ENCODE peak calls at places on chromosomes 12 and 14, in six cellular contexts. T, K, Q, L, O and G are unnamed samples.

GRCh38 chr12:57497223-57498142 is 9.6 kb downstream of the MARS1 start:
- DNase-seq in L (no peak), T (no peak), K (no peak), O (no peak), Q (no peak), G (no peak)

GRCh38 chr14:56294125-56294524 is 175.9 kb downstream of the PELI2 start:
- DNase-seq in L (no peak), O (no peak), T (no peak), K (no peak), Q (no peak), G (no peak)

GRCh38 chr12:108832730-108833354 is 24.5 kb downstream of the SSH1 start:
- DNase-seq in T (no peak), O (no peak), L (peak; percentile 87), K (no peak), Q (no peak), G (no peak)

GRCh38 chr12:41967668-41968649 is 176.7 kb downstream of the GXYLT1 start:
- DNase-seq in Q (peak; percentile 57), L (no peak), O (no peak), T (no peak), K (no peak), G (no peak)

GRCh38 chr12:95622879-95623278 is 71.6 kb upstream of the USP44 start:
- DNase-seq in K (no peak), O (no peak), Q (no peak), L (no peak), T (no peak), G (no peak)

GRCh38 chr12:47903927-47904646 is 707 bp downstream of the VDR start:
- DNase-seq in L (peak; percentile 83), K (no peak), O (peak; percentile 29), Q (no peak), T (peak; percentile 76), G (no peak)

GRCh38 chr12:96401061-96401871 is 1.0 kb upstream of the CDK17 start:
- DNase-seq in O (peak; percentile 51), Q (peak; percentile 73), T (no peak), K (no peak), L (peak; percentile 89), G (peak; percentile 76)

GRCh38 chr14:75372260-75372659 is 55.6 kb upstream of the JDP2 start:
- DNase-seq in O (no peak), L (no peak), T (peak; percentile 66), Q (no peak), K (peak; percentile 83), G (no peak)

GRCh38 chr14:102954081-102954789 is 31.8 kb downstream of the AMN start:
- DNase-seq in T (no peak), L (no peak), K (no peak), Q (no peak), O (no peak), G (no peak)

GRCh38 chr14:23348297-23348655 is 4.4 kb downstream of the SLC22A17 start:
- DNase-seq in K (no peak), O (no peak), Q (no peak), T (no peak), L (no peak), G (no peak)

GRCh38 chr14:21680072-21680471 is 6.5 kb upstream of the OR4E1 start:
- DNase-seq in O (no peak), K (no peak), T (no peak), Q (no peak), L (peak; percentile 39), G (no peak)

GRCh38 chr12:87871061-87871460 is 158.1 kb downstream of the C12orf50 start:
- DNase-seq in K (no peak), T (no peak), L (no peak), Q (peak; percentile 68), O (no peak), G (no peak)

GRCh38 chr12:79848321-79848720 is 86.6 kb downstream of the PPP1R12A start:
- DNase-seq in Q (peak; percentile 92), O (no peak), L (no peak), K (no peak), T (no peak), G (peak; percentile 5)

GRCh38 chr12:79847417-79847816 is 87.5 kb downstream of the PPP1R12A start:
- DNase-seq in O (no peak), L (no peak), Q (no peak), K (no peak), T (no peak), G (no peak)

DNA sequence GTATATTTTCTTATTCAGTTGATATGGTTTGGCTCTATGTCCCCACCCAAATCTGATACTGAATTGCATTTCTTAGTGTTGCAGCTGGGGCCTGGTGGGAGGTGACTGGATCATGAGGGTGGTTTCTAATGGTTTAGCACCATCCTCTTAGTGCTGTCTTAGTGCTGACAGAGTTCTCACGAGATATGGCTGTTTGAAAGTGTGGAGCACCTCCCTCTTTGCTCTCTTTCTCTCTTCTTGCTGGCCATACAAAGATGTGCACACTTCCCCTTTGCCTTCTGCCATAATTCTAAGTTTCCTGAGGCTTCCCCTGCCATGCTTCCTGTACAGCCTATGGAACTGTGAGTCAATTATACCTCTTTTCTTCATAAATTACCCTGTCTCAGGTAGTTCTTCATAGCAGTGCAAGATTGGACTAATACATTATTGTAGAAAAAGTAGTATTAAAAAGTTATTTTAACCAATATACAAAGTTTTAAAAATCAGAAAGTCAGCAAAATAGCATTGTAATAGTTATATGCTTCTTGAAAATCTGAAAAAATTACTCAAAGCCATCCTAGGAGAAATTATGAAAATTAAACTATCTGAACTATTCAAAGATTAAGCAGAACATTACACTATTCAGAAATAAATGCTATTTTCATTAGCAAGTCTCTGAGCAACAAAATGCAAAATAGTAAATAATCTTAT is 84.1 kb downstream of the PPP1R12A start:
- DNase-seq in T (no peak), O (no peak), K (no peak), L (no peak), Q (no peak), G (no peak)
- H3K4me3 ChIP-seq in T (no peak overlapping the region), O (no peak overlapping the region), K (no peak overlapping the region), L (no peak overlapping the region), Q (no peak overlapping the region), G (no peak overlapping the region)

DNA sequence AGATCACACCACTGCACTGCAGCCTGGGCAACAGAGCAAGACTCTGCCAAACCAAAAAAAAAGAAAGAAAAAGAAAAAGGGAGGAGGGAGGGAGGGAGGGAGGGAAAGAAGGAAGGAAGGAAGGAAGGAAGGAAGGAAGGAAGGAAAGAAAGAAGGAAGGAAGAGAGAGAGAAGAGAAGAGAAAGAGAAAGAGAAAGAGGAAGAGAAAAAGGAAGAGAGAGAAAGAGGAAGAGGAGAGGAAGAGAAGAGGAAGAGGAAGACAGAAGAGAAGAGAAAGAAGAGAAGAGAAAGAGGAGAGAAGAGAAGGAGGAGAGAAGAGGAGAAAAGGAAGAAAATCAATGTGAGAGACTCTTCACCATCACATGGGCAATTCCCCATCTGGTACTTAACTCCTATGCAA is 57.6 kb upstream of the CRACR2A start:
- DNase-seq in T (no peak), Q (no peak), K (no peak), L (no peak), O (no peak), G (no peak)
- H3K4me3 ChIP-seq in T (no peak overlapping the region), Q (no peak overlapping the region), K (no peak overlapping the region), L (no peak overlapping the region), O (no peak overlapping the region), G (no peak overlapping the region)

DNA sequence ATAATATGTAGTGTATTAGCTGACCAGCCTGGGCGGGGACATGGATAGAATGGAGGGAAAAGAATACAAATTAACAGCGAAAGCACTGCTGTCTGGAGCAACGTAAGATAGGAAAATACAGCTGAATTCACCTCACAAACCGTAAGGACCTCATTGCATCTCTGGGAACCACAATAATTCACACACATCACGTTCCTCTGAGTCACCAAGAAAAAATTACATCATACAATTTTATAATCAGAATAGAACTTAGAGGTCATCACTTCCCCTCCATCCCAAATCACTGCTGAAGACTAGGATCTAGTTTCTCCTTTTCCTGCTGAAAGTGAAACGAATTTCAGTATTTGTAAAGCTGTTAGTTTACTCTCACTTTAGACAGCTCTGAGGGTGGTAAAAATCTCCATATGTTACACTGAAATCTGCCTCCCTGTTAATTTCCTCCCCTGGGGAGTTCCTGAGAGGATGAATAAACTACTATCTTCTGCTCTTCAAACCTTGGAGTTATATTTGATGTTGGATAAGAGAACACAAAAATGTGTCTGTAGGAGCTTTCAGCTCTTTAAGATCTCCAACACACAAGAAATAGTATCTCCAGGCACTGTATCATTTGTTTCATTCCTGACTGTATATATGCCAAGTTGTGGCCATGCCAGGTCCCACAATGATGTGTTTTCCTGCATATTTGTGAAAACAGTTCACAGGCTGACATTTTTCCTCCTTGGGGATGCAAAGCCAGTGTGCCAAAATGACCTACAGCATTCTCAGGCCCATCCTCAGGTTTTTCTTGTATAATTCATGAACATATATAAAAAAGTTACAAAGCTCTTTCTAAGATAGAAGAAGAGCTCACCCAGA is 63.8 kb upstream of the SSTR1 start:
- DNase-seq in L (peak; percentile 79), K (no peak), T (no peak), O (no peak), Q (no peak), G (peak; percentile 44)
- H3K4me3 ChIP-seq in L (no peak overlapping the region), K (peak overlapping the region; percentile 2), T (no peak overlapping the region), O (no peak overlapping the region), Q (no peak overlapping the region), G (peak overlapping the region; percentile 12)

GRCh38 chr12:25648460-25648859 is 95.4 kb upstream of the LMNTD1 start:
- DNase-seq in T (no peak), Q (no peak), L (peak; percentile 73), O (peak; percentile 56), K (peak; percentile 19), G (peak; percentile 60)
- H3K4me3 ChIP-seq in T (no peak overlapping the region), Q (no peak overlapping the region), L (peak overlapping the region; percentile 21), O (peak overlapping the region; percentile 21), K (peak overlapping the region; percentile 22), G (no peak overlapping the region)

GRCh38 chr14:37198273-37198598 is 499 bp downstream of the MIPOL1 start:
- DNase-seq in K (no peak), Q (no peak), O (no peak), L (no peak), T (no peak), G (no peak)
- H3K4me3 ChIP-seq in K (peak overlapping the region; percentile 64), Q (no peak overlapping the region), O (peak overlapping the region; percentile 72), L (peak overlapping the region; percentile 81), T (peak overlapping the region; percentile 81), G (peak overlapping the region; percentile 73)

DNA sequence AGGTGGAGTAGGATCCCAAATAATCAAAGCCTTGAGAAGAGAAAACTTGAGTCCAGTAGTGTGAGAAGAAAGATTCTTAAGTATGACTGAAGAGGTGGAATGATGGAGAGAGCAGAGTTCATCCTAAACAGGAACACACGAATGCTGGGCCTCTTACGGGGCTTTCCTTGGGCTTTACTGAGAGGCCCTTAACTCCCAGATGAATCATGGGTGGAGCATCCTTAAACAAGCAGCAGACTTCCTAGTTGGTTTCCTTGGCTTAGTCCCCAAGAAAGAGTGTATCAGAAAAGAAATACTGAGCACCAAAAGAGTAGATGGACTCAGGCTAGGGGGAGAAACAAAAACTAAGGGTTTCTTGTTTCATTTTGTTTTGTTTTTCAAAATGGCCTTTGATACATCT is 132.5 kb downstream of the GPR135 start:
- DNase-seq in Q (no peak), O (no peak), K (no peak), T (no peak), L (peak; percentile 89), G (no peak)
- H3K4me3 ChIP-seq in Q (no peak overlapping the region), O (no peak overlapping the region), K (no peak overlapping the region), T (no peak overlapping the region), L (no peak overlapping the region), G (no peak overlapping the region)

DNA sequence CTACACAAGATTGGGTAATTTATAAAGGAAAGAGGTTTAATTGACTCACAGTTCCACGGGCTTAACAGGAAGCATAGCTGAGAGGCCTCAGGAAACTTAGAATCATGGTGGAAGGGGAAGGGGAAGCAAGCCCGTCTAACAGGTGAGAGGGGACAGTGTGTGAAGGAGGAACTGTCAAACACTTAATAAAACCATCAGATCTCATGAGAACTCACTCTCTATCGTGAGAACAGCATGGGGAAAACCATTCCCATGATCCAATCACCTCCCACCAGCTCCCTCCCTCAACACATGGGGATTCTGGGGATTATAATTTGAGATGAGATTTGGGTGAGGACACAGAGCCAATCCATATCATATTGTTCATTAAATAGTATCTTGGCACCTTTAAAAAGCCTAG is 56.1 kb downstream of the EPS8 start:
- DNase-seq in T (no peak), L (no peak), K (no peak), O (no peak), Q (no peak), G (no peak)
- H3K4me3 ChIP-seq in T (no peak overlapping the region), L (no peak overlapping the region), K (no peak overlapping the region), O (no peak overlapping the region), Q (no peak overlapping the region), G (no peak overlapping the region)